ENCODE peak calls at places on chromosome 21, in four cellular contexts. H, L, Z and I are unnamed samples.

GRCh38 chr21:34579411-34579810 is 35.5 kb downstream of the RCAN1 start:
- DNase-seq in H (no peak), L (no peak), Z (no peak), I (no peak)

GRCh38 chr21:32020551-32020950 is 147.7 kb downstream of the HUNK start:
- DNase-seq in H (no peak), L (no peak), Z (no peak), I (no peak)

GRCh38 chr21:33076600-33077329 is 6.8 kb downstream of the OLIG1 start:
- DNase-seq in H (no peak), L (no peak), Z (no peak), I (no peak)

GRCh38 chr21:35664683-35665082 is 395.6 kb downstream of the SETD4 start:
- DNase-seq in H (no peak), L (no peak), Z (no peak), I (no peak)

GRCh38 chr21:31687108-31687507 is 27.6 kb downstream of the SOD1 start:
- DNase-seq in H (no peak), L (no peak), Z (no peak), I (no peak)

GRCh38 chr21:21268061-21268471 is 269.9 kb downstream of the NCAM2 start:
- DNase-seq in H (no peak), L (no peak), Z (no peak), I (no peak)

GRCh38 chr21:15742694-15743093 is 12.9 kb downstream of the USP25 start:
- DNase-seq in H (no peak), L (no peak), Z (no peak), I (no peak)

GRCh38 chr21:21547368-21547953 is 549.3 kb downstream of the NCAM2 start:
- DNase-seq in H (no peak), L (no peak), Z (no peak), I (no peak)

GRCh38 chr21:42768324-42769121 is 110.8 kb downstream of the WDR4 start:
- DNase-seq in H (no peak), L (no peak), Z (no peak), I (no peak)

GRCh38 chr21:40618216-40618615 is 228.7 kb downstream of the DSCAM start:
- DNase-seq in H (no peak), L (no peak), Z (no peak), I (no peak)

GRCh38 chr21:40707271-40707670 is 139.7 kb downstream of the DSCAM start:
- DNase-seq in H (no peak), L (no peak), Z (no peak), I (no peak)

GRCh38 chr21:28783641-28784185 is 209.0 kb downstream of the LTN1 start:
- DNase-seq in H (no peak), L (no peak), Z (no peak), I (no peak)

GRCh38 chr21:36235058-36235582 is 78.5 kb downstream of the DOP1B start:
- DNase-seq in H (no peak), L (no peak), Z (no peak), I (no peak)

GRCh38 chr21:32612075-32612998 is at the start of gene CFAP298:
- DNase-seq in H (peak; percentile 84), L (peak; percentile 81), Z (peak; percentile 92), I (peak; percentile 73)

GRCh38 chr21:42191064-42191463 is 27.9 kb upstream of the ABCG1 start:
- DNase-seq in H (no peak), L (no peak), Z (no peak), I (no peak)

DNA sequence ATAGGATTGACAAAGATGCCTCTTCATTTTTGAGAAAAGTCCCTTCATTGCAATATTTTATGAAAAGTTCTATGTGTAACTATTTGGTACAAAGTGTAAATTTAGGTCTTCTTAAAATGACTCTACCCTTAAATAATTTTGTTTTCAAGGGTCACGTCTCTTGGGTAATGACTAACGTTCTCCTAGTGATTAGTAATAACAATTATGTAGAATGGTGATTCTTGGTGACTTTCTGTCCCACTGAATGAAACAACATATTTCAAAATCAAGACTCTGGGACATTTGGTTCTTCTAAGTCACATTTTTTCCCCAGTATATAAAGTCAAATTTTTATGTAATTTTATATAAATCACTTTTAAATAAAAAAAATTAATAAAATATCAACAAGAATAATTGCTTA is 277.5 kb upstream of the ADAMTS5 start:
- DNase-seq in H (no peak), L (no peak), Z (no peak), I (no peak)
- H3K36me3 ChIP-seq in H (no peaks in the 10 kb centered on the region), L (no peaks in the 10 kb centered on the region), Z (no peaks in the 10 kb centered on the region), I (no peaks in the 10 kb centered on the region)

GRCh38 chr21:39118604-39119215 is 64.5 kb downstream of the PSMG1 start:
- DNase-seq in H (no peak), L (no peak), Z (no peak), I (no peak)
- TF ChIP-seq POLR2A in H (no peak), L (no peak), Z (no peak), I (no peak)

DNA sequence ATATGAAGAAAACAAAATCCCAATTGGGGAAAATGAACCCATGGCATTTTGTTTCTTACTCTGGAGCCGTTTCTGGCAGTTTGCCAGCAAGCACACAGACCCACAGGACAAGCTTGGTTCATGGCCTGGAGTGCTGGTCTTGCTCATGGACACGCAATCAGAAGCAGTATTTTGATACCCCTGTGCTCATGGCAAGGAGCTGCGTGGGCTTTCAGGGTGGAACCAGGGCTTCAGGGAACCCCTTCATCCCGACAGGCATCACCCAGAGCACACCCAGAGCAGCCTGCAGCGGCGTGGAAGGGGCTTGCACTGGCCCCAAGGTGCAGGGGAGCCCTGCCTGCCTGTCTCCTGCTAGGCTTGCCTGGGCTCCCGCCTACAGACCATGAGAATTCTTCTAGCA is 45.4 kb upstream of the PCBP3 start:
- DNase-seq in H (no peak), L (no peak), Z (no peak), I (no peak)
- H3K27me3 ChIP-seq in H (no peaks in the 10 kb centered on the region), L (no peaks in the 10 kb centered on the region), Z (no peaks in the 10 kb centered on the region), I (peaks cover 22% of the 10 kb centered on the region)

GRCh38 chr21:46385846-46386725 is 62.1 kb downstream of the PCNT start:
- DNase-seq in H (no peak), L (no peak), Z (no peak), I (no peak)
- H3K36me3 ChIP-seq in H (no peaks in the 10 kb centered on the region), L (peaks cover 3% of the 10 kb centered on the region), Z (peaks cover 24% of the 10 kb centered on the region), I (peaks cover 96% of the 10 kb centered on the region)

GRCh38 chr21:24910591-24910990 is 696.7 kb downstream of the MRPL39 start:
- DNase-seq in H (no peak), L (no peak), Z (no peak), I (no peak)
- TF ChIP-seq POLR2A in H (no peak), L (no peak), Z (no peak), I (no peak)

GRCh38 chr21:45573452-45574035 is 31.3 kb upstream of the SLC19A1 start:
- DNase-seq in H (peak; percentile 1), L (no peak), Z (peak; percentile 14), I (no peak)
- H3K27me3 ChIP-seq in H (no peaks in the 10 kb centered on the region), L (peaks cover 3% of the 10 kb centered on the region), Z (no peaks in the 10 kb centered on the region), I (no peaks in the 10 kb centered on the region)

DNA sequence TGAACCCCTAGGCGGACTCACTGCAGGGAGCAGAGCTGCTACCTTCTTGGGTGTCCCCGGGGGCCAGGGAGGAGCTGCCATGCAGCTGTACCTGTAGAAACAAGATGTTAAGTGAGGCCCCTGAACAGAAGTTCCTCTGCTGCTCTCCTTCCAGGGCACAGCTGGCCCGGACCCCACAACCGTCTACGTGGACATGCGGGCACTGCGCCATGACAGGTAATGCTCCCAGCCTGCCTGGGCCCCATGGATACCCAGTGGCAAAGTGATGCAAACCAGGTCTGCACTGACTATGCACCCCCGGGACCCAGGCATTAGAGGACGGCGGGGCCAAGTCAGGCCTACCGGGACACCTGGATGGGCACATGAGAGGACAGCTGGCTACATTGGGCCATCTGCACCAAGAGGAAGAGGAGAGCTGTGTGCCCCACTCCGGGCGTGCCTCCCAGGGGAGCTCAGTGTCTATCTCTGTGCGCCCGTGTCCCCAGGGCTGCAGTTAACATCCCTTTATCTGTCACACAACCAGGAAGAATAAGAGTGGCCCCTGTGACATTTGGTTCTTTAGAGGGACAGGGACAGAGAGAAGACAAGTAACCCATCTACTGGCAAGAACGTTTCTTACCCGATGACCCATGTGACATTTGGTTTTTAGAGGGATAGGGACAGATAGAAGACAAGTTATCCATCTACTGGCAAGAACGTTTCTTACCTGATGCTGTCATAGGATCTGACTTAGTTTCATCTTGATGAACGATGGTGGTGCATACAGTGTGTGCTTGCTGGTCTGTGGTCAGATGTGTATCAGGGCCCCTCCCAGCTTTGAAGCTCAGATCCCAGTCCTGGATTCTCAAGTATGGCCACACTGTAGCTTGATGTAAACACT is 44.1 kb downstream of the S100B start:
- DNase-seq in H (no peak), L (no peak), Z (no peak), I (no peak)
- H3K36me3 ChIP-seq in H (no peaks in the 10 kb centered on the region), L (peaks cover under 1% of the 10 kb centered on the region), Z (peaks cover 62% of the 10 kb centered on the region), I (no peaks in the 10 kb centered on the region)

GRCh38 chr21:39529026-39529425 is 77.3 kb downstream of the SH3BGR start:
- DNase-seq in H (no peak), L (no peak), Z (no peak), I (no peak)
- TF ChIP-seq POLR2A in H (no peak), L (no peak), Z (no peak), I (no peak)

GRCh38 chr21:44701541-44701940 is 4.6 kb downstream of the KRTAP10-12 start:
- DNase-seq in H (no peak), L (no peak), Z (no peak), I (no peak)

GRCh38 chr21:44700101-44701022 is 3.4 kb downstream of the KRTAP10-12 start:
- DNase-seq in H (no peak), L (no peak), Z (no peak), I (no peak)

GRCh38 chr21:44701023-44701400 is 4.0 kb downstream of the KRTAP10-12 start:
- DNase-seq in H (no peak), L (no peak), Z (no peak), I (no peak)

GRCh38 chr21:44697811-44698734 is 1.1 kb downstream of the KRTAP10-12 start:
- DNase-seq in H (no peak), L (no peak), Z (no peak), I (no peak)

GRCh38 chr21:44699502-44700001 is 2.6 kb downstream of the KRTAP10-12 start:
- DNase-seq in H (no peak), L (no peak), Z (no peak), I (no peak)
- H3K27me3 ChIP-seq in H (no peaks in the 10 kb centered on the region), L (peaks cover 14% of the 10 kb centered on the region), Z (peaks cover 41% of the 10 kb centered on the region), I (no peaks in the 10 kb centered on the region)